ENCODE peak calls at places on chromosomes 4 and X, in six cellular contexts. H is GM12891, F is GM23338, O is transverse colon, P is K562, J is HL-60. G is an unnamed sample.

GRCh38 chr4:681736-682451 is 7.1 kb downstream of the SLC49A3 start:
- DNase-seq in J (peak), P (peak), H (no peak), F (peak), O (peak), G (no peak)

GRCh38 chrX:150362599-150363481 is at the start of gene MAMLD1:
- DNase-seq in O (peak), F (peak), P (peak), H (peak), J (no peak), G (no peak)

GRCh38 chrX:31633349-31633748 is 561.5 kb upstream of the FTHL17 start:
- DNase-seq in O (no peak), J (no peak), F (no peak), H (no peak), P (no peak), G (no peak)

GRCh38 chrX:39577976-39578962 is 519.5 kb downstream of the BCOR start:
- DNase-seq in F (no peak), H (peak), J (no peak), P (no peak), O (peak), G (peak)

GRCh38 chr4:66266035-66266434 is 595.7 kb upstream of the EPHA5 start:
- DNase-seq in O (no peak), F (peak), J (no peak), P (no peak), H (no peak), G (no peak)

GRCh38 chr4:8672486-8672885 is 79.9 kb downstream of the CPZ start:
- DNase-seq in P (no peak), O (no peak), F (no peak), J (no peak), H (no peak), G (no peak)

GRCh38 chrX:129347291-129347690 is 176.0 kb downstream of the SMARCA1 start:
- DNase-seq in P (no peak), H (no peak), J (peak), F (peak), O (no peak), G (no peak)

GRCh38 chr4:139988863-139989765 is 164.9 kb downstream of the MAML3 start:
- DNase-seq in J (no peak), O (no peak), F (peak), H (no peak), P (no peak), G (no peak)

GRCh38 chrX:86604620-86605019 is 456.4 kb downstream of the DACH2 start:
- DNase-seq in J (peak), H (no peak), P (no peak), F (no peak), O (no peak), G (no peak)

GRCh38 chr4:136713140-136713539 is 819.2 kb downstream of the PCDH18 start:
- DNase-seq in P (no peak), O (no peak), H (no peak), J (no peak), F (peak), G (no peak)

GRCh38 chr4:38195486-38195885 is 235.3 kb downstream of the PTTG2 start:
- DNase-seq in F (no peak), J (no peak), O (no peak), H (no peak), P (no peak), G (no peak)

GRCh38 chrX:121782544-121782943 is 735.1 kb downstream of the GLUD2 start:
- DNase-seq in H (no peak), F (no peak), O (no peak), P (no peak), J (no peak), G (no peak)

GRCh38 chrX:24229967-24230366 is 80.4 kb downstream of the ZFX start:
- DNase-seq in F (no peak), P (no peak), J (no peak), O (no peak), H (no peak), G (no peak)

GRCh38 chr4:90137545-90137944 is 10.4 kb downstream of the CCSER1 start:
- DNase-seq in O (no peak), P (no peak), H (no peak), J (no peak), F (peak), G (no peak)

GRCh38 chr4:2954358-2955185 is 8.6 kb downstream of the NOP14 start:
- DNase-seq in F (peak), P (peak), H (no peak), O (no peak), J (no peak), G (no peak)

GRCh38 chr4:116180056-116180690 is 905.2 kb downstream of the TRAM1L1 start:
- DNase-seq in H (no peak), F (peak), P (no peak), J (no peak), O (no peak), G (no peak)

GRCh38 chrX:135697614-135698013 is 15.8 kb upstream of the CT45A1 start:
- DNase-seq in F (no peak), P (no peak), J (no peak), O (no peak), H (no peak), G (no peak)

GRCh38 chrX:42093756-42094155 is 170.4 kb upstream of the CASK start:
- DNase-seq in H (no peak), J (no peak), P (no peak), F (no peak), O (no peak), G (no peak)

GRCh38 chr4:101306225-101306624 is 41.1 kb downstream of the PPP3CA start:
- DNase-seq in H (no peak), J (no peak), O (no peak), P (no peak), F (peak), G (no peak)

GRCh38 chr4:115453416-115453815 is 340.0 kb upstream of the NDST4 start:
- DNase-seq in P (no peak), O (no peak), H (no peak), F (no peak), J (no peak), G (no peak)

GRCh38 chr4:143921160-143921559 is 15.8 kb upstream of the GYPE start:
- DNase-seq in F (no peak), J (no peak), P (no peak), O (no peak), H (no peak), G (no peak)

GRCh38 chr4:4694296-4694772 is 152.5 kb upstream of the STX18 start:
- DNase-seq in P (peak), O (no peak), F (peak), J (no peak), H (no peak), G (no peak)

GRCh38 chrX:4825550-4825949 is 1112.1 kb upstream of the PRKX start:
- DNase-seq in O (no peak), J (no peak), P (no peak), H (no peak), F (no peak), G (no peak)

GRCh38 chr4:34043131-34043530 is 2201.2 kb downstream of the ARAP2 start:
- DNase-seq in F (no peak), H (no peak), J (no peak), O (no peak), P (no peak), G (no peak)

GRCh38 chrX:55695227-55696018 is 22.1 kb upstream of the RRAGB start:
- DNase-seq in P (no peak), F (no peak), H (no peak), J (no peak), O (no peak), G (no peak)

GRCh38 chr4:116413222-116413621 is 672.2 kb downstream of the TRAM1L1 start:
- DNase-seq in H (no peak), F (no peak), J (no peak), O (no peak), P (no peak), G (no peak)

GRCh38 chrX:20594985-20595384 is 328.3 kb upstream of the RPS6KA3 start:
- DNase-seq in F (peak), J (no peak), H (no peak), O (no peak), P (no peak), G (no peak)

GRCh38 chr4:171948038-171948437 is 134.8 kb downstream of the GALNTL6 start:
- DNase-seq in O (no peak), J (no peak), F (no peak), P (no peak), H (no peak), G (no peak)

GRCh38 chrX:42615161-42615563 is 162.8 kb downstream of the PPP1R2C start:
- DNase-seq in H (no peak), P (no peak), F (peak), J (peak), O (peak), G (no peak)

GRCh38 chr4:77151246-77151645 is 5.8 kb upstream of the CCNG2 start:
- DNase-seq in F (no peak), H (no peak), O (no peak), J (no peak), P (no peak), G (no peak)

GRCh38 chr4:186829740-186830449 is 106.2 kb upstream of the FAT1 start:
- DNase-seq in O (no peak), H (no peak), F (no peak), J (no peak), P (peak), G (no peak)

GRCh38 chrX:120697053-120697452 is 67.2 kb upstream of the C1GALT1C1 start:
- DNase-seq in P (no peak), H (no peak), O (no peak), J (no peak), F (no peak), G (no peak)

DNA sequence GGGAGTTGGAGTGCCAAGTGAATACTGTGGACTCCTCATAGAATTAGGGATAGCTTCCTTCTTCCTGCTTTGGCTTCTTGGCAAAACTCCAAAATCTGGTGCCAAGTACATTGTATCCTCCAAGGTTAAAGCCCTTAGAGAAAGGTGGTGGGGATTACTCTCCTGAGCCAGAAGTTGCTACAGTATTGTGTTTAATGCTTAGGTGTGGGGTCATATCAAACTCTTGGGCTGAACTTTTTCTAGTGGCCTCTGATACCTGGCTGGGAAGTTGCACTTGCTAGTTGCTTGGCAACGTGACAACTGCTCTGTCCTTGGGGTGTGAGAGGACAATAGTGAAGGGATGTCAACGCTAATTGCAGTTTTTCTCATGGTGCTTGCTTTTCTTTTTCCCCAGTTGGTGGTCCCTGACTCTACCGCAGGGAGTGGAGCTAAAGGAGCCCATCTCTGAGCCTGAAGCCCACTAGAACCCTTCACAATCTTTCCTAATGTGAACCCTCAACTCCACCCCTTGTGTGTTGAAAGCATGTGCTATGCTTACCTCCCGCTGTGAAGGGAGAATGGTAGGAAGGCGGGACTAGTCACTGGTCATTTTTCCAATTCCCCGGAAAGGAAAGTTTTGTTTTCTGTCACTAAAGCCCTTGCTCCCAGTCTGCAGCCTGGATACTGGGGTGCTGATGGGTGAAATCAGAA is 35.5 kb downstream of the DLG3 start:
- DNase-seq in P (no peak), F (peak), J (no peak), O (peak), H (no peak), G (no peak)
- TF ChIP-seq POLR2AphosphoS5 in P (no peak), F (no peak), J (no peak), O (peak), H (no peak), G (no peak)

GRCh38 chrX:119398974-119399771 is at the start of gene SLC25A43:
- DNase-seq in J (peak), P (peak), O (peak), F (peak), H (peak), G (peak)
- TF ChIP-seq POLR2AphosphoS5 in J (peak), P (no peak), O (no peak), F (peak), H (no peak), G (peak)

GRCh38 chr4:99723555-99724450 is 66.2 kb upstream of the C4orf54 start:
- DNase-seq in P (peak), J (peak), F (no peak), H (no peak), O (peak), G (no peak)
- TF ChIP-seq POLR2AphosphoS5 in P (no peak), J (no peak), F (no peak), H (no peak), O (peak), G (no peak)

DNA sequence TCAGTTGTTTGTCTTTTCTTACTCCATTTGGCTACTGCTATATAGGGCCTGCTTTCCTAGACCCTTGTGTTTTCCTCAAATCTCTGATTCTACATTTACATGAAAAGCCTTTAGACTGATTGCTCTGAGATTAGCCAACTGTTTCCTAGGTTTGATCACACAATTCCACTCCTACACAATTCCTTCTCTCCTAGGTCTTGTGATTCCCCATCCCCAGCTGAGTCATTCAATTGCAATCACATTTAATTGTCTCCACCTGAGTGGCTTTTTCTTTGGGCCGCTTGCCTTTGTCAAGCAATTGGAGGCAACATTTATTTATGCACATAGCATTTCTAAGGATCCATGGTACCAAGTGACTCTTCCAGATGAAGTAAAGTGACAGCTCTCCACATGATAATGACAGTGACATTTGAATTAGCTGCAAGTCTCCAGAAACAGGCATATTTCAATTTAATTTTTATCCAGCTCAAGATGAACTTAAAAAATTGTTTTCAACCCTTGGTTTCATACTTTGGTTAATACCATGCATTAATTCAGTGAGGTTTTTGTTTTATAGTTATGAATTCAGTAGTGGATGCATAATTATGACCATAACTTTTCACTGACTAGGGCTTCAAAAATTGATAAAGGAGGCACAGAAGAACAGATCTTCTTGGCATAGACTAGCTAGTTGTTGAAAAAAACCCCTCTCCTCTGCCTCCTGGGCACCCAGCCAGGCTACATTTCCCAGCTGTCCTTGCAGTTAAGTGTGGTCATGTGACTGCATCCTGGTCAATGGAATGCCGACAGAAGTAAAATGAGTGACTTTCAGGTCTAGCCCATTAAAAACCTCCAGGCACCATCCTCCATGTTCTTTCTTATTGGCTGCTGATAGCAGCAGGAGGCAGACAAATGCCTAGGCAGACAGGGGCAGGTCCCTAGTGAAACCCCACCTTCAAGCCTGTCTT is 35.6 kb downstream of the ATXN3L start:
- DNase-seq in J (no peak), P (no peak), H (no peak), F (peak), O (no peak), G (no peak)
- TF ChIP-seq POLR2AphosphoS5 in J (no peak), P (no peak), H (no peak), F (no peak), O (no peak), G (no peak)

GRCh38 chr4:138410266-138410665 is 168.1 kb upstream of the SLC7A11 start:
- DNase-seq in F (no peak), P (no peak), H (no peak), O (no peak), J (no peak), G (no peak)

GRCh38 chr4:138414202-138414601 is 172.1 kb upstream of the SLC7A11 start:
- DNase-seq in H (no peak), F (no peak), P (no peak), J (peak), O (no peak), G (no peak)

GRCh38 chr4:138409670-138410069 is 167.5 kb upstream of the SLC7A11 start:
- DNase-seq in J (no peak), O (no peak), H (no peak), P (no peak), F (no peak), G (no peak)

GRCh38 chr4:138413273-138413672 is 171.1 kb upstream of the SLC7A11 start:
- DNase-seq in J (no peak), H (no peak), F (no peak), P (no peak), O (no peak), G (no peak)

GRCh38 chr4:138412847-138413246 is 170.7 kb upstream of the SLC7A11 start:
- DNase-seq in J (no peak), H (no peak), P (no peak), O (no peak), F (no peak), G (no peak)
- TF ChIP-seq POLR2AphosphoS5 in J (no peak), H (no peak), P (no peak), O (no peak), F (no peak), G (no peak)

DNA sequence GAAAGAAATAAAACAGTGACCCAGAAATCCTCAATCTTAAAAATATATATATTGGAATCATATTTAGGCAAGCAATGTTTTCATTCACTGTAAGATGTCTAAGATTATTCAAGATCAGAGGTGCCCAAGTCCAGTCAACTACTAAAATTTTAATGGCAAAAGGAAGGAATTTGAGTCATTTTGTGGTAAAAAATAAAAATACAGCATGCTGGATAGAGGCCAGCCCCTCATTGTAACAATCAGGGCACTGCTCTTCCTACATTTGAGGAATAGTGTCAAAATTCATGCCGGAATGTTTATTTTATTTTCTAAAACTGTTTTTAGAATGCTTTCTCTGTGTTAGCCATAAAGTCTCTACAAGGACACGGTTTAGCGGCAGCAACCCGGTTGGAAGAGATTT is 50.0 kb upstream of the SRD5A3 start:
- DNase-seq in P (no peak), F (no peak), J (no peak), H (no peak), O (no peak), G (no peak)
- TF ChIP-seq POLR2AphosphoS5 in P (no peak), F (no peak), J (no peak), H (no peak), O (no peak), G (no peak)

DNA sequence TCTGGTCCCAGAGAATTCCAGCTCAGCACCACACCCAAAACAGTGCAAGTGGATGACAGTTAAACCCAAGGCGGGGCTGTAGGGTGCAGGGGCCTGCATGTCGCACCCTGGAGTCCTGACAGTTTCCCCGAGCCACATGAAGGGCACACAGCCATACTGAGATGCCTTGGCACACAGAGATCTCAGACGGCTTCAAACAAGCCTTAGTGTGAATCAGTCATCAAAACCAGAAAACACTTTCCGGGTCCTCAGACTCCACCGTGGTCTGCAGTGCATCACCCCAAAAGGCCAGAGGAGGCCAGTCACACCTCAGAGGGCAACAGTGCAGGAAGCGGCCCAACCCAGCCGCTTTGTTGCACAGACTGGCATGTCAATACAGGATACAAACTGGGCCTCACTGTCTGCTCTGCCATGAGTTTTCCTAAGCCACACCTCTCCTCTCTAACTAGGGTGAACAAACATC is 64.6 kb upstream of the ENPP6 start:
- DNase-seq in P (no peak), O (peak), F (peak), H (no peak), J (no peak), G (no peak)
- TF ChIP-seq POLR2AphosphoS5 in P (no peak), O (no peak), F (no peak), H (peak), J (no peak), G (no peak)

GRCh38 chr4:11397819-11398610 is 30.7 kb downstream of the HS3ST1 start:
- DNase-seq in O (no peak), H (peak), J (no peak), P (no peak), F (no peak), G (no peak)
- TF ChIP-seq POLR2AphosphoS5 in O (no peak), H (no peak), J (no peak), P (no peak), F (no peak), G (no peak)

GRCh38 chrX:123961268-123962005 is at the start of gene STAG2:
- DNase-seq in F (peak), J (peak), H (no peak), O (peak), P (peak), G (peak)

GRCh38 chrX:123962794-123963373 is 1.4 kb downstream of the STAG2 start:
- DNase-seq in J (peak), O (peak), F (peak), H (no peak), P (peak), G (peak)

GRCh38 chrX:123964155-123964554 is 2.6 kb downstream of the STAG2 start:
- DNase-seq in P (no peak), F (no peak), J (no peak), H (no peak), O (no peak), G (no peak)

GRCh38 chrX:123960956-123961267 is 594 bp upstream of the STAG2 start:
- DNase-seq in H (no peak), J (no peak), F (no peak), P (no peak), O (no peak), G (no peak)

DNA sequence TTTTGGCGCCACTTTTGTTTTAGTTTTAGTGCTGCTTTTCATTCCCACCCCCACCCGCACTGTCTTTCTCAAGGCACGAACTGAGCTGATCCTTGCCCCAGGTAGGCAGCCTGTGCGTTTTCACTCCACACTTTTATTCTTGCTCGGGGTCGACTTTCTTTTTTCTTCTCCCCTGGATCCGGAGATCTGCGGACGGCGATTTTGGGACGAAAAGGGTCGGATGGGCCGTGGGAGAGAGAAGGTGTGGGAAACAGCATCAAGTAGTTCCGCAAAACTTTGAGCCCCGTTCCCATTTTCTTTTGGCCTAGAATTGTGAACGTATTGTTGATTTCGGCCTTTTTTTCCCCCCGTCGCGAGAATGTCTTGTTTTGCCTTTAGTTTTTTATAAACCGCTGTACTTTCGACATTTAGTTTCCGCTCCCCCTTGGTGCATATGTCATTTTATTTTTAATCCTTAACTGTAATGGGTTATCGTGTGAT is 540 bp downstream of the STAG2 start:
- DNase-seq in H (no peak), F (peak), J (peak), O (no peak), P (no peak), G (no peak)
- TF ChIP-seq POLR2AphosphoS5 in H (no peak), F (no peak), J (no peak), O (no peak), P (no peak), G (no peak)

GRCh38 chr4:109412805-109413204 is 20.8 kb upstream of the SEC24B start:
- DNase-seq in J (no peak), H (no peak), O (no peak), P (no peak), F (no peak), G (no peak)
- TF ChIP-seq POLR2AphosphoS5 in J (no peak), H (no peak), O (no peak), P (no peak), F (no peak), G (no peak)